ENCODE peak calls at places on chromosomes 1 and 21, in ten cellular contexts. B, P, L, S, O, X, G, N, R and Y are unnamed samples. For H3K4me1, the result is how much of the 10 kb centered on the place peaks cover.

GRCh38 chr1:42680921-42681683 is 1.1 kb upstream of the YBX1 start:
- DNase-seq in N (peak), L (no peak), G (no peak), R (peak), B (peak), X (no peak), P (no peak), S (no peak), O (no peak), Y (no peak)

GRCh38 chr21:42121792-42122191 is 50.7 kb downstream of the UMODL1 start:
- DNase-seq in R (no peak), G (no peak), X (no peak), N (no peak), B (no peak), O (no peak), S (no peak), P (no peak), L (no peak), Y (no peak)

GRCh38 chr1:28118640-28119307 is 30.4 kb upstream of the EYA3 start:
- DNase-seq in N (no peak), X (no peak), S (no peak), O (no peak), G (no peak), R (no peak), P (no peak), L (no peak), B (no peak), Y (no peak)

GRCh38 chr1:184664042-184664659 is 90.5 kb downstream of the EDEM3 start:
- DNase-seq in B (peak), X (peak), P (peak), R (peak), S (peak), N (peak), L (peak), G (peak), O (peak), Y (peak)

GRCh38 chr1:17113973-17114372 is 5.3 kb downstream of the PADI2 start:
- DNase-seq in S (no peak), B (no peak), N (no peak), L (no peak), X (peak), G (no peak), R (no peak), O (peak), P (no peak), Y (no peak)

GRCh38 chr1:29832936-29833335 is 596.6 kb downstream of the PTPRU start:
- DNase-seq in L (no peak), N (no peak), O (no peak), X (no peak), B (no peak), P (no peak), R (no peak), S (no peak), G (no peak), Y (no peak)

GRCh38 chr1:50369830-50370229 is 53.4 kb downstream of the DMRTA2 start:
- DNase-seq in G (no peak), L (no peak), N (peak), S (no peak), B (no peak), P (no peak), R (no peak), O (no peak), X (no peak), Y (no peak)

GRCh38 chr1:25515033-25515432 is 28.4 kb upstream of the LDLRAP1 start:
- DNase-seq in X (no peak), P (no peak), O (no peak), B (no peak), N (no peak), L (no peak), S (no peak), G (peak), R (no peak), Y (no peak)

GRCh38 chr1:157352216-157352615 is 200.1 kb downstream of the FCRL5 start:
- DNase-seq in O (no peak), R (no peak), B (no peak), G (no peak), L (no peak), N (no peak), X (no peak), S (no peak), P (no peak), Y (no peak)

GRCh38 chr1:101996830-101997485 is at the start of gene OLFM3:
- DNase-seq in R (peak), X (no peak), O (peak), L (no peak), G (no peak), N (no peak), S (no peak), P (no peak), B (no peak), Y (no peak)

GRCh38 chr21:38984982-38985422 is 179.3 kb downstream of the ETS2 start:
- DNase-seq in R (peak), N (no peak), L (no peak), B (no peak), X (peak), S (no peak), O (no peak), G (no peak), P (peak), Y (no peak)
- H3K4me3 ChIP-seq in R (no peak), N (no peak), L (no peak), B (no peak), X (no peak), S (no peak), O (no peak), G (no peak), P (no peak), Y (no peak)

GRCh38 chr1:145996433-145997155 is at the start of gene TXNIP:
- DNase-seq in B (peak), G (peak), O (peak), R (peak), S (no peak), N (peak), X (peak), P (peak), L (peak), Y (peak)
- H3K4me1 ChIP-seq in B (under half), G (half or more), O (half or more), R (under half), S (under half), N (under half), X (half or more), P (under half), L (under half), Y (under half)

GRCh38 chr1:162443906-162444305 is 32.0 kb upstream of the SH2D1B start:
- DNase-seq in X (no peak), G (no peak), P (no peak), R (no peak), O (no peak), B (no peak), N (no peak), S (no peak), L (no peak), Y (no peak)

DNA sequence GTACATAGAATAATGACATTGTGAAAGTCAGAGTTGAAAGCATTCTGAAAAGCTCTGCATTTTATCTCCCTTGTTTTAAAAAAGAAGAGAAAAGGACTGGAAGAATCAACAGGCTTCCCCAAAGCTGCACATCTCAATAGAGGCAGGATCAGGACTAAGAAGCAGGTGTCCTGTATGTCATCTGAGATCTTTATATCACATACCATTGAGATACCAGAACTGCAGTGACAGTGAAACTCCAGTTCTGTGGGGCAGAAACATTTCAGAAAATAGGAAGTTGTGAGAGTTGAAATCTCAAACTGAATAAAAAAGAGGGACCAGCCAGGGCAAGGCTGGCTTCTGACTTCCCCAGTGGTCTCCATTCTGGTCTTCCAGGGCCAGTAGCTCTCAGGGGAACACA is 33.0 kb upstream of the SH2D1B start:
- DNase-seq in S (no peak), G (no peak), R (no peak), L (no peak), X (no peak), B (no peak), P (no peak), N (no peak), O (no peak), Y (no peak)
- TF ChIP-seq POLR2A in S (no peak), G (no peak), R (no peak), L (no peak), X (no peak), B (no peak), P (no peak), N (no peak), O (no peak), Y (no peak)

GRCh38 chr1:38475624-38476005 is 384.0 kb downstream of the RRAGC start:
- DNase-seq in S (no peak), N (no peak), B (no peak), R (no peak), O (no peak), G (no peak), X (no peak), L (no peak), P (no peak), Y (no peak)

GRCh38 chr1:38477811-38478210 is 381.8 kb downstream of the RRAGC start:
- DNase-seq in G (no peak), X (no peak), B (no peak), R (no peak), P (no peak), L (no peak), O (no peak), N (no peak), S (no peak), Y (no peak)

GRCh38 chr1:38476111-38476783 is 383.3 kb downstream of the RRAGC start:
- DNase-seq in X (no peak), P (no peak), R (no peak), B (no peak), L (no peak), G (no peak), S (no peak), O (no peak), N (no peak), Y (no peak)

GRCh38 chr1:38476784-38477175 is 382.8 kb downstream of the RRAGC start:
- DNase-seq in P (no peak), S (no peak), X (no peak), B (no peak), O (no peak), G (no peak), R (no peak), L (no peak), N (no peak), Y (no peak)

GRCh38 chr1:38474738-38475623 is 384.6 kb downstream of the RRAGC start:
- DNase-seq in G (no peak), B (no peak), L (no peak), N (no peak), P (no peak), R (no peak), X (no peak), S (no peak), O (no peak), Y (no peak)
- H3K4me3 ChIP-seq in G (no peak), B (no peak), L (no peak), N (no peak), P (no peak), R (no peak), X (no peak), S (no peak), O (no peak), Y (no peak)

DNA sequence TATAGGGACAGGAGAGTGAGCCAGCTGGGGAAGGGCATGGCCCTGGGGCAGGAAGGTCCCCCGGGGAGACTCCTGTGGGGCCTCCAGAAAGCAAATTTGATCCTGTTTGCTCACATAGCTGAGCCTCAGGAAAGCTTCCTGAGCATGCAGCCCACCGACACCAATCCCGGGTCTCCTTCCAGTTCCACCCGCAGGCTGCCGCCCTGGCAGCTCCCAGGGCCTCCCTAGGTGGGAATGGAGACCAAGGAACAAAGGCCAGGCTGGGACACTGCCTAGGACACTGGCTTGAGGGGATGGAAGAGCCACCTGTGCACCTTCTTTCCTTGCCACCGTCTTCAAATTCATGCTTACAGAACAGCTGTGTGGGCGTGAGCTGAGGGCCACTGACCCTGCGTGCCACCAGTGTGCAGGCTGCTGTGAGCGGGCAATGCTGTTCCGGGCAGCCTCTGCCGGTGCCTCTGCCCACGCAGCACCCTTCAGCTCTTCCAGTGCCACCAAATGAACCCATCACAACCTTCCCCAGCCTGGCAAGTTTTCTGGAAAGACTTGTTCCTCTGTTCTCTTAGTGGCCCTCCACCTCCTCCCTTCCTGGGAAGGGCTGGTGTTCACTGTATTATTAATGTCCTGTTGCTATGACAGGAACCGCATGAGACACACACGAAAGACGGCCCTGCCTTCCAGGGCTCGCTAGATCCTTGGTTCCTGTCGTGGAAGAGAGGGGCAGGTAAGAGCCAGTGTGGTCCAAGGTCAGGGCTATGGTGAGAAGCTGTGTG is 53.6 kb downstream of the ACBD3 start:
- DNase-seq in S (no peak), R (no peak), B (no peak), X (no peak), N (no peak), O (peak), L (peak), P (no peak), G (no peak), Y (peak)
- H3K4me1 ChIP-seq in S (under half), R (under half), B (under half), X (under half), N (under half), O (under half), L (under half), P (under half), G (half or more), Y (under half)

GRCh38 chr1:6447818-6448748 is 17.9 kb downstream of the TNFRSF25 start:
- DNase-seq in X (no peak), L (no peak), P (no peak), N (no peak), S (peak), O (no peak), R (no peak), G (no peak), B (no peak), Y (no peak)

GRCh38 chr1:6450005-6450450 is 15.9 kb downstream of the TNFRSF25 start:
- DNase-seq in B (no peak), G (no peak), P (no peak), R (no peak), N (no peak), O (no peak), X (no peak), S (no peak), L (no peak), Y (no peak)

GRCh38 chr1:6448749-6449631 is 17.0 kb downstream of the TNFRSF25 start:
- DNase-seq in G (no peak), S (no peak), X (peak), L (no peak), O (no peak), B (no peak), N (no peak), P (no peak), R (peak), Y (no peak)

GRCh38 chr1:6447016-6447817 is 18.8 kb downstream of the TNFRSF25 start:
- DNase-seq in O (no peak), N (no peak), B (no peak), X (no peak), S (no peak), P (no peak), R (no peak), L (no peak), G (no peak), Y (no peak)

DNA sequence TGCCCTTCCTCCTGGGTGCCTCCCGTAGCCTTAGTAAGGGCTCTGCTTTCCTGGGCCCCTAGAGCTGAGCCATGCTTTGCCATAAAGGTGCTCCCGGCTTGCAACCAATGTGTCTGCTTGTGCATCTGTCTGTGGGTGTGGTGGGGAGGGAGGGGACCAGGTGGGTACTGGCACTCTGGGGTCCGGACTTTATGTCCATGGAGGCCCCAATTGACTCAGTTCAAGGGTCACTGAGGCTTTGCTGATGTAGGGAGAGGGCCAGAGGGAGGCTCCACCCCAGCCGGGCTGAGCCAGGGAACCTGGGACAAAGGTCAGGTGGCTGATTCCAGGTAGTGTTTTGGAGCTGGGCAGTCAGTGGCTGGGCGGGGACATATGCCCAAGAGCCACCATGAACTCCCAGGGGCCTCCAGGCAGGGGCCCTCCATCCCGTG is 15.0 kb downstream of the TNFRSF25 start:
- DNase-seq in G (no peak), R (no peak), S (no peak), N (no peak), L (no peak), X (no peak), O (peak), P (no peak), B (no peak), Y (no peak)
- TF ChIP-seq POLR2A in G (no peak), R (no peak), S (no peak), N (no peak), L (no peak), X (no peak), O (no peak), P (no peak), B (no peak), Y (no peak)

GRCh38 chr1:95002657-95003432 is 69.9 kb downstream of the ALG14 start:
- DNase-seq in L (no peak), N (no peak), O (no peak), P (peak), S (no peak), G (no peak), B (peak), X (peak), R (peak), Y (no peak)

GRCh38 chr1:95004013-95004412 is 68.7 kb downstream of the ALG14 start:
- DNase-seq in B (no peak), G (no peak), P (no peak), X (no peak), O (no peak), N (no peak), S (no peak), R (no peak), L (no peak), Y (no peak)

GRCh38 chr1:95003433-95003738 is 69.4 kb downstream of the ALG14 start:
- DNase-seq in R (peak), P (peak), B (no peak), S (no peak), N (no peak), G (no peak), O (no peak), L (no peak), X (peak), Y (no peak)

GRCh38 chr1:94999456-95000131 is 72.7 kb upstream of the CNN3 start:
- DNase-seq in X (no peak), S (no peak), G (no peak), P (no peak), L (no peak), R (no peak), B (no peak), O (no peak), N (no peak), Y (no peak)

DNA sequence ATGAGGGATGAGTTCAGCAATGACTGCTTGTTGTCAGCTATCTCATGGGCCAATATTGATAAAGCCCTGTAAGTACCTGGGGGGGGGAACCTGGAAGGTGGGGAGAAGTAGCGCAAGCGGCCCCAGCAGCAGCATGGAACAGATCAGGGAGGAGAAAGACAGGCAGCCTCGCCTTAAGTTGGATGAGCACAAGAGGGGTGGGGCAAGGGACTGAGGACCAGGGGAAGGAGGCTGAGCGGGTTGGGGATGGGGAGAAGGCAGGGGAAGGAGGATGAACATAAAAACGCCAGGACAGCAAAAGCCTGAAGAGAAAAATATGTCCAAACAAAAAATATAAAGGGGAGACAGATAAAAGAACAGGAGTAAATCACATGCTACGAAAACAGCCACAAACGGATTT is 70.6 kb downstream of the ALG14 start:
- DNase-seq in X (no peak), G (no peak), R (no peak), N (no peak), P (no peak), B (no peak), S (no peak), O (no peak), L (no peak), Y (peak)
- H3K4me3 ChIP-seq in X (no peak), G (no peak), R (no peak), N (no peak), P (no peak), B (no peak), S (no peak), O (no peak), L (no peak), Y (no peak)

DNA sequence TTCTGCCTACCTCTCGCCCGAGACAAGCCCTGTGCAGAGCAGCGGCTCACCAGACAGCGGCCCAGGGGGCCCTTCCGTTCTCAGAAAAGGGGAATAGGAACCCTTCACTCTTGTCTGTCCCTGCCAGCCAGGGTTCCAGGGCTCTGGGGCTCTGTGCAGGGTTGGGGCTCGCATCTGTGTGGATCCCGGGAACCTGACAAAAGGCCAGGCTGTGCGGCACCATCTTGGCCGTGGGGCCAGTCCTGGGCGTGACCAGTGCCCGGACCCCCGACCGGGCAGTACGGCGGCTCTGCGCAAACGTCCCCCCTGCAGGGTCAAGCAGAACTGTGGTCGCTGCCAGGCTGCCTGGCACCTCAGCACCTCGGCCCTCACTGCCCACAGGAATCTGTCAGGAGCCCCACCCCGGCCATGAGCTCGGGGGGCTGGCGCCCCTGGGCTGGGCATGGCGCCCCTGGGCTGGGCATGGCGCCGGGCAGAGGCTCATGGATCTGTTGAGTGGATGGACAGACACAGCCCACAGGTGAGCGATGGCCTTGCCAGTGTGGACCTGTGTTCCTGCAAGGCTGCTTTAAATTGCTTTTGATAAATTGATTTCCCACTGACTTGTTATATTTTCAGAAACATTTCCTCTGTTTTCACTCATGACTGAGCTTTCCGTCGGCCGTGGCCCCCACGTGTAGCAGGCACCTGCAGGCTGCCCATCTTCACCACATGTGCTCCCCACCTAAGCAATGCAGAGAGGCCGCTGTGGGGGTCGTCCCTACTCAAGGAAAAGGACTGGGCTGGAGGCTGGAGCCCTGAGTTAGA is 59.0 kb downstream of the SLX9 start:
- DNase-seq in G (peak), P (no peak), L (no peak), S (no peak), X (no peak), O (no peak), R (no peak), B (no peak), N (no peak), Y (peak)
- H3K4me1 ChIP-seq in G (under half), P (under half), L (under half), S (under half), X (under half), O (under half), R (under half), B (under half), N (under half), Y (half or more)

DNA sequence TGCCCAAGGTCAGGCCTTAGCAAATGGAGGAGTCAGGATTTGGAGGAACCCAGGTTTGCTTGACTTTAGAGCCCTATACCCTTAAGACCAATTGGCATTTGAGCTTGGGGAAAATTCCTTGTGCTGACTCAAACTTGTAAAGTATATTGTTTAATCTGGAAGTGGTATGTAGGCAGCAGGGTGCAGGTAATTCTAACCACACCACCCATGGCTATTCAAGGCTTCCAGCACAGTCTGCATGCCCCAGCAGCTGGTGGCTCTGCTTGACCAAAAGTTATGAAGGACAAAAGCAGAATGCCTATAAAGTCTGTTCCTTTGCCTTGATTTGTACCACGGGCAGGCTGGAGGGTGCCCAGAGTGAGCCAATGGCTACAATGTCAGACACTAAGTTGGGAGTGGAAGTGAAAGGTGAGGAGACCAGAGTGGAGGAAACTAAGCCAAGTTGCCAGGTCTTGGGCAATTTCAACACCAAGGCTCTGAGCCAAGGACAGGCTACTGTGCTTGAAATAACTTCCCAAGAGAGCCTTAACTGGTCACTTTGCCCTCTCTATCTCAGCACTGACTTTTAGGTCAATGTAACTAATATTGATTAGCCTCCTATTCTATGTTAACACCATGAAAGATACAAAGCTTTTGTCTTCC is 4.7 kb upstream of the G0S2 start:
- DNase-seq in P (no peak), B (no peak), S (no peak), R (no peak), N (no peak), X (no peak), O (peak), L (no peak), G (no peak), Y (no peak)
- TF ChIP-seq POLR2A in P (no peak), B (no peak), S (no peak), R (no peak), N (no peak), X (no peak), O (no peak), L (no peak), G (no peak), Y (no peak)